ENCODE peak calls at places on chromosomes 12 and 14, in five cellular contexts. G, J, E, Y and R are unnamed samples.

GRCh38 chr14:57391609-57392195 is 1.3 kb downstream of the NAA30 start:
- DNase-seq in E (peak), G (no peak), J (no peak), Y (no peak), R (no peak)

GRCh38 chr12:94168041-94168440 is 19.7 kb downstream of the PLXNC1 start:
- DNase-seq in J (no peak), Y (no peak), E (no peak), G (no peak), R (no peak)

GRCh38 chr12:47029903-47030302 is 49.5 kb upstream of the PCED1B start:
- DNase-seq in J (no peak), G (no peak), Y (no peak), E (no peak), R (no peak)

GRCh38 chr14:88821378-88821777 is 3.1 kb upstream of the TTC8 start:
- DNase-seq in E (no peak), Y (no peak), J (no peak), G (no peak), R (no peak)

GRCh38 chr12:67068204-67068731 is 200.9 kb upstream of the CAND1 start:
- DNase-seq in J (no peak), E (peak), Y (no peak), G (no peak), R (no peak)

GRCh38 chr14:29926701-29927595 is 699 bp downstream of the PRKD1 start:
- DNase-seq in J (no peak), G (peak), E (peak), Y (peak), R (peak)

GRCh38 chr12:87121908-87122307 is 865.7 kb upstream of the MGAT4C start:
- DNase-seq in J (no peak), E (no peak), Y (no peak), G (no peak), R (no peak)

GRCh38 chr12:51326762-51327439 is 2.9 kb upstream of the BIN2 start:
- DNase-seq in J (no peak), E (no peak), G (no peak), Y (peak), R (no peak)

GRCh38 chr12:119911147-119911546 is 34.0 kb upstream of the CIT start:
- DNase-seq in G (no peak), J (no peak), E (no peak), Y (no peak), R (no peak)

GRCh38 chr12:95653761-95654546 is 102.7 kb upstream of the USP44 start:
- DNase-seq in E (no peak), Y (no peak), J (no peak), G (no peak), R (no peak)